ENCODE peak calls at places on chromosomes 2 and 18, in eight cellular contexts. One of them, this sample, is unnamed.

GRCh38 chr2:75076088-75076487 is 117.6 kb downstream of the POLE4 start:
- DNase-seq in astrocyte: no peak
- DNase-seq in tibial artery: no peak
- DNase-seq in activated CD8-positive, alpha-beta T cell treated with anti-CD3 and anti-CD28 coated beads for 36 hours: no peak
- DNase-seq in breast epithelium: no peak
- DNase-seq in AG09309: no peak
- DNase-seq in Calu3: no peak
- DNase-seq in HFFc6: no peak
- DNase-seq in this sample: no peak

GRCh38 chr2:30139131-30139870 is 7.5 kb upstream of the YPEL5 start:
- DNase-seq in HFFc6: no peak
- DNase-seq in astrocyte: no peak
- DNase-seq in Calu3: no peak
- DNase-seq in breast epithelium: no peak
- DNase-seq in tibial artery: no peak
- DNase-seq in activated CD8-positive, alpha-beta T cell treated with anti-CD3 and anti-CD28 coated beads for 36 hours: peak
- DNase-seq in AG09309: no peak
- DNase-seq in this sample: no peak

GRCh38 chr2:98727369-98727749 is 3.6 kb downstream of the MGAT4A start:
- DNase-seq in Calu3: no peak
- DNase-seq in HFFc6: no peak
- DNase-seq in breast epithelium: no peak
- DNase-seq in astrocyte: no peak
- DNase-seq in activated CD8-positive, alpha-beta T cell treated with anti-CD3 and anti-CD28 coated beads for 36 hours: no peak
- DNase-seq in tibial artery: no peak
- DNase-seq in AG09309: no peak
- DNase-seq in this sample: no peak

GRCh38 chr2:108825736-108826135 is 39.2 kb downstream of the CCDC138 start:
- DNase-seq in Calu3: no peak
- DNase-seq in AG09309: no peak
- DNase-seq in HFFc6: no peak
- DNase-seq in tibial artery: no peak
- DNase-seq in activated CD8-positive, alpha-beta T cell treated with anti-CD3 and anti-CD28 coated beads for 36 hours: no peak
- DNase-seq in breast epithelium: no peak
- DNase-seq in astrocyte: peak
- DNase-seq in this sample: no peak

GRCh38 chr2:24083567-24084385 is 858 bp downstream of the TP53I3 start:
- DNase-seq in HFFc6: peak
- DNase-seq in AG09309: peak
- DNase-seq in astrocyte: peak
- DNase-seq in Calu3: peak
- DNase-seq in activated CD8-positive, alpha-beta T cell treated with anti-CD3 and anti-CD28 coated beads for 36 hours: peak
- DNase-seq in breast epithelium: no peak
- DNase-seq in tibial artery: no peak
- DNase-seq in this sample: no peak

GRCh38 chr2:172995323-172996244 is 80.1 kb upstream of the MAP3K20 start:
- DNase-seq in Calu3: peak
- DNase-seq in AG09309: peak
- DNase-seq in tibial artery: no peak
- DNase-seq in activated CD8-positive, alpha-beta T cell treated with anti-CD3 and anti-CD28 coated beads for 36 hours: no peak
- DNase-seq in breast epithelium: no peak
- DNase-seq in astrocyte: peak
- DNase-seq in HFFc6: peak
- DNase-seq in this sample: no peak

GRCh38 chr18:22339913-22340312 is 77.8 kb downstream of the CTAGE1 start:
- DNase-seq in astrocyte: no peak
- DNase-seq in AG09309: no peak
- DNase-seq in tibial artery: no peak
- DNase-seq in activated CD8-positive, alpha-beta T cell treated with anti-CD3 and anti-CD28 coated beads for 36 hours: no peak
- DNase-seq in Calu3: no peak
- DNase-seq in HFFc6: no peak
- DNase-seq in breast epithelium: no peak
- DNase-seq in this sample: no peak

GRCh38 chr2:98560256-98560771 is 48.0 kb downstream of the COA5 start:
- DNase-seq in activated CD8-positive, alpha-beta T cell treated with anti-CD3 and anti-CD28 coated beads for 36 hours: no peak
- DNase-seq in astrocyte: peak
- DNase-seq in AG09309: peak
- DNase-seq in HFFc6: peak
- DNase-seq in Calu3: no peak
- DNase-seq in tibial artery: peak
- DNase-seq in breast epithelium: no peak
- DNase-seq in this sample: no peak

GRCh38 chr2:168699834-168700417 is 102.5 kb upstream of the NOSTRIN start:
- DNase-seq in AG09309: no peak
- DNase-seq in Calu3: no peak
- DNase-seq in activated CD8-positive, alpha-beta T cell treated with anti-CD3 and anti-CD28 coated beads for 36 hours: no peak
- DNase-seq in tibial artery: no peak
- DNase-seq in breast epithelium: no peak
- DNase-seq in astrocyte: peak
- DNase-seq in HFFc6: peak
- DNase-seq in this sample: no peak

GRCh38 chr18:48608581-48608980 is 69.8 kb downstream of the CTIF start:
- DNase-seq in astrocyte: no peak
- DNase-seq in Calu3: no peak
- DNase-seq in breast epithelium: no peak
- DNase-seq in activated CD8-positive, alpha-beta T cell treated with anti-CD3 and anti-CD28 coated beads for 36 hours: no peak
- DNase-seq in tibial artery: no peak
- DNase-seq in AG09309: no peak
- DNase-seq in HFFc6: no peak
- DNase-seq in this sample: no peak

GRCh38 chr2:182836451-182836850 is 30.0 kb downstream of the FRZB start:
- DNase-seq in AG09309: no peak
- DNase-seq in Calu3: no peak
- DNase-seq in activated CD8-positive, alpha-beta T cell treated with anti-CD3 and anti-CD28 coated beads for 36 hours: no peak
- DNase-seq in tibial artery: no peak
- DNase-seq in astrocyte: no peak
- DNase-seq in breast epithelium: no peak
- DNase-seq in HFFc6: no peak
- DNase-seq in this sample: no peak

GRCh38 chr18:58058720-58059119 is 14.7 kb downstream of the NEDD4L start:
- DNase-seq in astrocyte: peak
- DNase-seq in tibial artery: no peak
- DNase-seq in HFFc6: no peak
- DNase-seq in breast epithelium: no peak
- DNase-seq in AG09309: no peak
- DNase-seq in Calu3: no peak
- DNase-seq in activated CD8-positive, alpha-beta T cell treated with anti-CD3 and anti-CD28 coated beads for 36 hours: no peak
- DNase-seq in this sample: no peak

GRCh38 chr18:55228191-55228590 is 268.9 kb upstream of the CCDC68 start:
- DNase-seq in HFFc6: peak
- DNase-seq in Calu3: peak
- DNase-seq in activated CD8-positive, alpha-beta T cell treated with anti-CD3 and anti-CD28 coated beads for 36 hours: no peak
- DNase-seq in astrocyte: peak
- DNase-seq in AG09309: no peak
- DNase-seq in tibial artery: no peak
- DNase-seq in breast epithelium: no peak
- DNase-seq in this sample: no peak

GRCh38 chr2:80312282-80312839 is 7.8 kb upstream of the LRRTM1 start:
- DNase-seq in astrocyte: no peak
- DNase-seq in Calu3: no peak
- DNase-seq in activated CD8-positive, alpha-beta T cell treated with anti-CD3 and anti-CD28 coated beads for 36 hours: no peak
- DNase-seq in HFFc6: no peak
- DNase-seq in breast epithelium: no peak
- DNase-seq in AG09309: no peak
- DNase-seq in tibial artery: no peak
- DNase-seq in this sample: no peak

GRCh38 chr2:137828624-137829023 is 135.6 kb upstream of the HNMT start:
- DNase-seq in AG09309: no peak
- DNase-seq in astrocyte: no peak
- DNase-seq in HFFc6: no peak
- DNase-seq in Calu3: no peak
- DNase-seq in activated CD8-positive, alpha-beta T cell treated with anti-CD3 and anti-CD28 coated beads for 36 hours: no peak
- DNase-seq in breast epithelium: no peak
- DNase-seq in tibial artery: no peak
- DNase-seq in this sample: no peak

GRCh38 chr2:84879595-84880394 is 1.1 kb downstream of the TRABD2A start:
- DNase-seq in astrocyte: no peak
- DNase-seq in HFFc6: no peak
- DNase-seq in AG09309: no peak
- DNase-seq in breast epithelium: no peak
- DNase-seq in tibial artery: no peak
- DNase-seq in Calu3: no peak
- DNase-seq in activated CD8-positive, alpha-beta T cell treated with anti-CD3 and anti-CD28 coated beads for 36 hours: peak
- DNase-seq in this sample: peak

GRCh38 chr18:62486290-62486964 is 36.4 kb upstream of the ZCCHC2 start:
- DNase-seq in tibial artery: no peak
- DNase-seq in Calu3: peak
- DNase-seq in HFFc6: peak
- DNase-seq in astrocyte: peak
- DNase-seq in AG09309: no peak
- DNase-seq in activated CD8-positive, alpha-beta T cell treated with anti-CD3 and anti-CD28 coated beads for 36 hours: peak
- DNase-seq in breast epithelium: no peak
- DNase-seq in this sample: no peak

GRCh38 chr18:56453576-56453975 is 184.8 kb downstream of the TXNL1 start:
- DNase-seq in astrocyte: no peak
- DNase-seq in AG09309: no peak
- DNase-seq in HFFc6: no peak
- DNase-seq in Calu3: no peak
- DNase-seq in tibial artery: no peak
- DNase-seq in breast epithelium: no peak
- DNase-seq in activated CD8-positive, alpha-beta T cell treated with anti-CD3 and anti-CD28 coated beads for 36 hours: no peak
- DNase-seq in this sample: no peak

GRCh38 chr2:234495801-234496441 is 960 bp downstream of the ARL4C start:
- DNase-seq in Calu3: peak
- DNase-seq in breast epithelium: no peak
- DNase-seq in astrocyte: peak
- DNase-seq in HFFc6: no peak
- DNase-seq in AG09309: no peak
- DNase-seq in activated CD8-positive, alpha-beta T cell treated with anti-CD3 and anti-CD28 coated beads for 36 hours: peak
- DNase-seq in tibial artery: no peak
- DNase-seq in this sample: peak

DNA sequence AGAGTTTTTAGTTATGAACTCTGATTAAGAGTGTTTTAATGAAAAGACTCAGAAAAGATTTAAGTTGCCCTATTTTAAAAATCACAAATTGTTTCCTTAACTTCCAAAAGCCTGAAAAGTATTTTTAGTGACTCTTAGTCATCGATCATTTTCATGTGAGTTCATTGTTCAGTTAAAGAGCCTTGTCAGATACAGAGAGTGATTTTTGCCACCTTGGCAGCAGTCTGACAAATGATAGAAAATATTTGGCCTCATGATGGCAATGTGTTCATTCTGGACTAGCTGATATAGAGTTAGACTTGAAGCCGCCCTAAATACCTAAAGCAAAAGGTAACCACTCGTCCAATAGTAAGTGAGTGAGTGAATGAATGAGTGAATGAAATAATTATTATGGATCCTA is 225.8 kb downstream of the CPS1 start:
- DNase-seq in HFFc6: no peak
- DNase-seq in activated CD8-positive, alpha-beta T cell treated with anti-CD3 and anti-CD28 coated beads for 36 hours: no peak
- DNase-seq in astrocyte: no peak
- DNase-seq in tibial artery: no peak
- DNase-seq in breast epithelium: no peak
- DNase-seq in Calu3: no peak
- DNase-seq in AG09309: no peak
- DNase-seq in this sample: no peak
- TF ChIP-seq CTCF in HFFc6: no peak
- TF ChIP-seq CTCF in activated CD8-positive, alpha-beta T cell treated with anti-CD3 and anti-CD28 coated beads for 36 hours: no peak
- TF ChIP-seq CTCF in astrocyte: no peak
- TF ChIP-seq CTCF in tibial artery: no peak
- TF ChIP-seq CTCF in breast epithelium: no peak
- TF ChIP-seq CTCF in Calu3: no peak
- TF ChIP-seq CTCF in AG09309: no peak
- TF ChIP-seq CTCF in this sample: no peak

DNA sequence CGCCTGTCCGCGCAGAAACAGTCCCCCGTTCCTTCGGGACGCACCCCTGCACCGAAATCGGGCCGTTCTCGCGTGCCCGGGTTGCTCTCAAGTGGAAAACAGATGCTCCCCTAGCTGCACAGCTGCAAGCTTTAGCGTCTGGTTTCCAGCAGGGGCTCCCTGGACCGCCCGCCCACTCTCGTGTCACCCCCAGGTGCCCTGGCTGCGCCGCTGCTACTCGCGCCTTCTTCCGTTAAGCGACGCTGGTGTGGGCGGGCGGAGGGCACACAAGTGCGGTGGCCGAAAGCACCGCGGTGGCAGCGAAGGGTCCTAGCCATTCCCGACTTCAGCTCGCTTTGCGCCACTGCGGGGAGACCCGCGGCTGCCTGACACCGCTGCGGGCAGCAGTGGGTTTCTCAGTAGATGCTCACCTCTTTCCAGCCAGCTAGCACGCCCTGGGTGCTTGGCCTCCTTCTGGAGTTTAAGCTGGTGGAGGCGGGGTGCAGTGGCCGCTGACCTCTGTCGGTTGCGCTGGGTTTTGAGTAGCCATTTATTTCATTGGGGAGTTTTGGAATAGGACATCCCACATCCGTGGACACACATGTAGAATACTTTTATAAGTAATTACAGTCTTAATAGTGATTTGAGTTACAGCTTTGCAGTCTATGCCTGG is 806 bp downstream of the ZNF407 start:
- DNase-seq in Calu3: peak
- DNase-seq in breast epithelium: peak
- DNase-seq in tibial artery: peak
- DNase-seq in astrocyte: peak
- DNase-seq in AG09309: no peak
- DNase-seq in HFFc6: peak
- DNase-seq in activated CD8-positive, alpha-beta T cell treated with anti-CD3 and anti-CD28 coated beads for 36 hours: peak
- DNase-seq in this sample: peak
- TF ChIP-seq CTCF in Calu3: no peak
- TF ChIP-seq CTCF in breast epithelium: no peak
- TF ChIP-seq CTCF in tibial artery: peak
- TF ChIP-seq CTCF in astrocyte: no peak
- TF ChIP-seq CTCF in AG09309: no peak
- TF ChIP-seq CTCF in HFFc6: peak
- TF ChIP-seq CTCF in activated CD8-positive, alpha-beta T cell treated with anti-CD3 and anti-CD28 coated beads for 36 hours: peak
- TF ChIP-seq CTCF in this sample: no peak

GRCh38 chr18:3596324-3597158 is 146.6 kb downstream of the TGIF1 start:
- DNase-seq in HFFc6: no peak
- DNase-seq in tibial artery: no peak
- DNase-seq in AG09309: no peak
- DNase-seq in Calu3: peak
- DNase-seq in activated CD8-positive, alpha-beta T cell treated with anti-CD3 and anti-CD28 coated beads for 36 hours: peak
- DNase-seq in breast epithelium: no peak
- DNase-seq in astrocyte: peak
- DNase-seq in this sample: peak
- TF ChIP-seq CTCF in HFFc6: peak
- TF ChIP-seq CTCF in tibial artery: no peak
- TF ChIP-seq CTCF in AG09309: no peak
- TF ChIP-seq CTCF in Calu3: peak
- TF ChIP-seq CTCF in activated CD8-positive, alpha-beta T cell treated with anti-CD3 and anti-CD28 coated beads for 36 hours: peak
- TF ChIP-seq CTCF in breast epithelium: no peak
- TF ChIP-seq CTCF in astrocyte: no peak
- TF ChIP-seq CTCF in this sample: no peak

DNA sequence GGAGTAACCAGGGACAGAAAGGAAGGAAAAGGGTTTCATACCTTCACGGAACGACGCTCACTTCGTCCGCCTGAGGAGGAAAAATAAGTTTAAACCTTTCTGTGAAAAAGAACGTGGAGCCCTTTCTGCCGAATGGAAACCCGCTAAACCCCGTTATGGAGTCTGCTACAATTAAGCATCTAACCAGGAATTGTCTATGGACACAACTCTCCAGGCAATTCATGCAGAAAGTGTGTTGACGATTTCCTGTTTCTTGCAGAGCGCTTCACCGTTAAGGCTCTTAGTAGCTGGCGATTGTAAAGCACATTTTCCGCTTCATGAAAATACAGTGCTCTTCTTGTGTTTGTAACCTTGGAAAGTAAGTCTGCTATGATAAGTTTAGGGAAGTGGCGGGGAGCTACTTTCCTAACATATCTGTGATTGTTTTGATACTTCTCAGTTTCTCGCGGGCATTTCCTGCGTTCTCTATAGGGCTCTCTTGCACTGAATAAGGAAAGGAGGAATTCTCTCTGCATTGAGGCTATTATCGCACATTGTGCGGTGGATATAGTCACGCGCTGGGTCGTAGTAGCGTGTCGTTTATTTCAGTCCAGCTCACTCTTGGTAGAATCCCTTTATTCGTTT is 715 bp upstream of the PPP4R3B start:
- DNase-seq in activated CD8-positive, alpha-beta T cell treated with anti-CD3 and anti-CD28 coated beads for 36 hours: peak
- DNase-seq in AG09309: no peak
- DNase-seq in astrocyte: peak
- DNase-seq in HFFc6: peak
- DNase-seq in tibial artery: no peak
- DNase-seq in breast epithelium: no peak
- DNase-seq in Calu3: peak
- DNase-seq in this sample: no peak
- TF ChIP-seq CTCF in activated CD8-positive, alpha-beta T cell treated with anti-CD3 and anti-CD28 coated beads for 36 hours: no peak
- TF ChIP-seq CTCF in AG09309: no peak
- TF ChIP-seq CTCF in astrocyte: no peak
- TF ChIP-seq CTCF in HFFc6: peak
- TF ChIP-seq CTCF in tibial artery: no peak
- TF ChIP-seq CTCF in breast epithelium: no peak
- TF ChIP-seq CTCF in Calu3: no peak
- TF ChIP-seq CTCF in this sample: no peak

This sample was measured in activated B cell treated with CpG ODN at 0.5 μM for 24 hours.